ENCODE peak calls at places on chromosomes 6 and 20, in seven cellular contexts. J is prostate gland, P is AML-193, Y is neuronal stem cell, K is astrocyte of the hippocampus, L is progenitor cell of endocrine pancreas, B is dermis blood vessel endothelial cell. M is an unnamed sample.

GRCh38 chr6:26033132-26033941 is 53.9 kb upstream of the HFE start:
- DNase-seq in Y (peak; percentile 83), K (peak; percentile 96), J (peak; percentile 85), B (peak; percentile 97), P (peak; percentile 99), L (peak; percentile 29), M (peak; percentile 95)

GRCh38 chr6:129133770-129134192 is 250.8 kb downstream of the LAMA2 start:
- DNase-seq in L (no peak), J (no peak), B (peak; percentile 66), Y (no peak), K (peak; percentile 60), P (no peak), M (no peak)

GRCh38 chr20:32456869-32457421 is 98.8 kb downstream of the ASXL1 start:
- DNase-seq in J (no peak), L (peak; percentile 91), Y (peak; percentile 75), P (no peak), K (peak; percentile 80), B (peak; percentile 58), M (peak; percentile 68)

GRCh38 chr6:43120938-43121913 is 45.1 kb downstream of the PTK7 start:
- DNase-seq in L (no peak), K (peak; percentile 96), P (no peak), B (peak; percentile 7), J (no peak), Y (no peak), M (peak; percentile 83)

GRCh38 chr20:31570735-31571617 is 34.1 kb upstream of the ID1 start:
- DNase-seq in J (no peak), P (no peak), Y (no peak), K (peak; percentile 61), L (no peak), B (no peak), M (no peak)

GRCh38 chr6:123888779-123889513 is 85.3 kb downstream of the NKAIN2 start:
- DNase-seq in J (no peak), B (no peak), P (no peak), Y (no peak), K (no peak), L (no peak), M (no peak)

GRCh38 chr6:149696904-149697303 is 21.0 kb downstream of the LATS1 start:
- DNase-seq in P (no peak), J (no peak), Y (no peak), B (no peak), K (no peak), L (no peak), M (no peak)

GRCh38 chr20:63702036-63702665 is 5.6 kb downstream of the ARFRP1 start:
- DNase-seq in B (no peak), Y (no peak), J (no peak), L (no peak), P (no peak), K (peak; percentile 1), M (no peak)

GRCh38 chr6:155419161-155419560 is 36.5 kb downstream of the NOX3 start:
- DNase-seq in J (no peak), K (no peak), P (no peak), B (no peak), Y (no peak), L (no peak), M (no peak)

GRCh38 chr20:44770480-44771171 is 25.0 kb downstream of the KCNK15 start:
- DNase-seq in J (no peak), B (no peak), L (no peak), K (no peak), P (no peak), Y (no peak), M (no peak)

GRCh38 chr20:21235713-21236445 is 67.3 kb upstream of the XRN2 start:
- DNase-seq in L (peak; percentile 45), Y (peak; percentile 71), P (peak; percentile 66), K (peak; percentile 75), J (peak; percentile 70), B (peak; percentile 78), M (peak; percentile 80)

GRCh38 chr6:93549868-93550267 is 130.5 kb upstream of the EPHA7 start:
- DNase-seq in L (no peak), P (no peak), K (no peak), Y (no peak), J (no peak), B (no peak), M (no peak)

M was measured in A673.